ENCODE peak calls at places on chromosomes 1 and 21, in eight cellular contexts. R is CD8-positive, alpha-beta T cell; C is body of pancreas; D is fibroblast of the aortic adventitia; F is stomach; M is fibroblast of villous mesenchyme; Z is IMR-90; G is activated CD8-positive, alpha-beta T cell treated with anti-CD3 and anti-CD28 coated beads for 36 hours. N is an unnamed sample.

GRCh38 chr1:164728719-164729118 is 169.7 kb downstream of the PBX1 start:
- DNase-seq in F (no peak), R (no peak), M (peak), G (no peak), Z (no peak), C (no peak), D (no peak), N (no peak)

GRCh38 chr1:91803847-91804545 is 82.0 kb downstream of the TGFBR3 start:
- DNase-seq in Z (no peak), F (no peak), C (no peak), D (no peak), R (peak), M (no peak), G (peak), N (no peak)

GRCh38 chr1:226097866-226098625 is 35.5 kb downstream of the H3-3A start:
- DNase-seq in Z (peak), M (peak), C (no peak), G (no peak), F (no peak), D (peak), R (no peak), N (no peak)

GRCh38 chr1:196877964-196878363 is 9.9 kb upstream of the CFHR4 start:
- DNase-seq in M (no peak), F (no peak), C (no peak), Z (peak), R (no peak), D (peak), G (no peak), N (no peak)

GRCh38 chr1:82517586-82517985 is 716.9 kb downstream of the ADGRL2 start:
- DNase-seq in G (no peak), R (no peak), F (no peak), D (peak), Z (no peak), M (peak), C (no peak), N (no peak)

GRCh38 chr1:42334240-42335049 is 590 bp downstream of the FOXJ3 start:
- DNase-seq in G (peak), D (peak), C (peak), F (peak), R (peak), M (peak), Z (peak), N (peak)

GRCh38 chr1:97553975-97554374 is 366.9 kb downstream of the DPYD start:
- DNase-seq in Z (no peak), G (no peak), F (no peak), C (no peak), R (no peak), M (no peak), D (no peak), N (no peak)

GRCh38 chr1:225878282-225878681 is 3.9 kb downstream of the TMEM63A start:
- DNase-seq in F (no peak), G (no peak), Z (no peak), M (no peak), R (no peak), D (no peak), C (no peak), N (no peak)

GRCh38 chr1:18089488-18089887 is 18.1 kb upstream of the IGSF21 start:
- DNase-seq in G (no peak), R (no peak), F (no peak), M (no peak), Z (no peak), D (no peak), C (no peak), N (no peak)

GRCh38 chr1:47587891-47588582 is 150.2 kb downstream of the FOXD2 start:
- DNase-seq in M (no peak), C (no peak), F (no peak), R (peak), G (no peak), D (peak), Z (no peak), N (no peak)

GRCh38 chr1:209106237-209106741 is 477.2 kb upstream of the CAMK1G start:
- DNase-seq in F (no peak), D (peak), G (no peak), Z (peak), R (no peak), C (no peak), M (no peak), N (no peak)

GRCh38 chr21:26977741-26978140 is 10.9 kb upstream of the ADAMTS5 start:
- DNase-seq in Z (peak), M (peak), C (no peak), D (no peak), R (no peak), F (no peak), G (no peak), N (no peak)

GRCh38 chr21:44853601-44854390 is 19.7 kb downstream of the PTTG1IP start:
- DNase-seq in D (no peak), Z (no peak), C (no peak), R (no peak), G (no peak), F (peak), M (no peak), N (no peak)

GRCh38 chr1:15966081-15966955 is 9.6 kb downstream of the ZBTB17 start:
- DNase-seq in M (peak), Z (peak), D (peak), F (peak), R (no peak), C (no peak), G (peak), N (peak)

GRCh38 chr1:243488459-243489163 is 232.8 kb downstream of the SDCCAG8 start:
- DNase-seq in F (no peak), G (no peak), M (no peak), C (no peak), R (no peak), D (no peak), Z (no peak), N (peak)

GRCh38 chr1:198499588-198499987 is 40.9 kb downstream of the ATP6V1G3 start:
- DNase-seq in C (no peak), G (no peak), R (no peak), Z (peak), D (peak), M (peak), F (no peak), N (no peak)

GRCh38 chr1:41862411-41863221 is 56.1 kb downstream of the HIVEP3 start:
- DNase-seq in Z (peak), F (no peak), C (no peak), D (peak), G (peak), R (no peak), M (peak), N (no peak)

GRCh38 chr1:160726498-160727391 is 12.3 kb upstream of the SLAMF7 start:
- DNase-seq in Z (peak), D (peak), G (peak), M (peak), C (peak), F (peak), R (peak), N (no peak)

GRCh38 chr1:159752135-159752580 is 28.6 kb upstream of the DUSP23 start:
- DNase-seq in R (no peak), C (peak), G (no peak), D (peak), Z (peak), M (peak), F (no peak), N (peak)

GRCh38 chr1:59880001-59880400 is 46.6 kb downstream of the CYP2J2 start:
- DNase-seq in G (no peak), D (peak), Z (no peak), R (no peak), F (no peak), C (no peak), M (no peak), N (no peak)

GRCh38 chr1:59877108-59877682 is 49.4 kb downstream of the CYP2J2 start:
- DNase-seq in C (no peak), Z (no peak), R (no peak), G (no peak), M (no peak), D (no peak), F (no peak), N (no peak)

GRCh38 chr1:59880735-59881134 is 45.8 kb downstream of the CYP2J2 start:
- DNase-seq in Z (no peak), F (peak), R (no peak), M (peak), C (no peak), G (no peak), D (peak), N (no peak)

GRCh38 chr1:59879556-59879955 is 47.0 kb downstream of the CYP2J2 start:
- DNase-seq in F (peak), D (peak), M (peak), R (peak), Z (peak), G (peak), C (peak), N (no peak)

GRCh38 chr1:59878370-59878769 is 48.2 kb downstream of the CYP2J2 start:
- DNase-seq in R (no peak), G (no peak), M (no peak), D (no peak), F (no peak), Z (no peak), C (no peak), N (no peak)
- TF ChIP-seq CTCF in R (no peak), G (no peak), M (no peak), D (no peak), F (no peak), Z (no peak), C (no peak), N (no peak)

GRCh38 chr1:117674521-117675400 is 68.9 kb downstream of the TENT5C start:
- DNase-seq in C (peak), F (peak), Z (peak), D (peak), M (no peak), G (peak), R (peak), N (no peak)
- TF ChIP-seq CTCF in C (no peak), F (peak), Z (peak), D (peak), M (peak), G (peak), R (peak), N (no peak)

DNA sequence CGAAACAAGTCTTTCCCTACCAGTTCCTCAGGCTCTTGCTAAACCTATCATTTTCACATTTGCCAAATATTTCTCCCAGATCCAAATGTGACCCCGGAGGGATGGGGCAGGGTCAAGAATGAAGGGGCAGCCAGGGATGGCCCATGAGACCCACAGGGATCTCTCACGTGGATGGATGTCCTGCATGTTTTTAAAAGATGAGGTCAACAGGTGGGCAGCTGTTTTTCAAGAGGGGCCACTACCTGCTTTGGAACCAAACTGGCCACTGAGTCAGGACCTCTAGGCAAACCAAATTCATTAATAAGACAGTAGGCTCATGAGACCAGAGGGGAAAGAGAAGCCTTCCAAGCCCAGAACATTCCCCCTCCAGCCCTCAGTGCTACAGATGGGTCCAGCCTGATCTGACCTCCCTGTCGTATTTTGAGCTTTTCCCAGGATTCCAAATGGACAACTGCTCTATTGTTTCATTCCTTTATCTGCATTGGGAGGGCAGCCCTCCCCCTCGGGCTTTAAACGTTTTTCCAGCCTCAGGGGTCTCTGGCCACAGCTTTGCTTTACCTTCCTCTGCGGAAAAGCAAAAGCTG is 252.5 kb upstream of the IRF2BP2 start:
- DNase-seq in F (no peak), Z (no peak), R (no peak), D (no peak), C (no peak), G (no peak), M (no peak), N (no peak)
- TF ChIP-seq CTCF in F (no peak), Z (no peak), R (no peak), D (no peak), C (no peak), G (no peak), M (no peak), N (no peak)

DNA sequence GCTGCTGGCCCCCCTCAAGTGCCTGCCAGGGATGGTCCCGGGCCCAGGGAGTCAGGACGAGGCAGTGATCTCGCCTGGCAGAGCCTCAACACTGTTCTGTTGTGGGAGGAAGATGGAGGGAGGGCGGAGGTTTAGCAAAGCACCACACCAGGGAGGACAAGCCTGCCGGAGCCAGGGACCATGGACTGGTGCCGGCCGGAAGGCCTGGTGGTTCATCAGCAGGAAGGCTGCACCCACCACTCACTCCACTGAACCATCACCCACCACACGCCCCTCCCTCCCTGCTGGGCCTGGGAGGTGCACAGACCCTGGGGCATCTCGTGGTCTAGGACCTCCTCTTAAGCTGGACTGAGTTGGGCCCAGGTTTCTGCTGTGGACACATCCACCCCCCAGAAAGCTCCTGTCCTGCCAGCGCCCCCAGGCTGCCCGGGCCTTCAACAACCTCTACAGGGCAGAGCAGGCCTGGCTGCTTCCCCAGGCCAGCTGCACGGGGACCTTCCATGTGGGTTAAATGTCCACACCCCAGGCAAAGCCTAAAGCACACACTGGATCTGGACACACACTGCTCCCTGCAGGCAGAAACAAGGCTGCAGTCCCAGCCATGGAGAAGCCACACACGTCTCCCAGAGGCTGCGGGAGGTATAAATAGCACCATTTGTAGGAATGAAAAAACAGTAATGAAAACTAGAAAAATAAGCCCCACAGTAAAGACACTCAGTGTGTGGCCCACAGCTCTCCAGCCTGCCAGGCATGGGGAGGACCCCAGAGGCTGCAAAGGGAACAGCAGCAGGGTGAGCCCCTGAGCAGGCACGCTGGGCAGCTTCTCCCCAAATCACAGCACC is 10.4 kb upstream of the TMEM240 start:
- DNase-seq in R (no peak), G (no peak), C (no peak), Z (peak), D (peak), M (peak), F (no peak), N (peak)
- TF ChIP-seq CTCF in R (no peak), G (peak), C (peak), Z (peak), D (peak), M (peak), F (no peak), N (no peak)

DNA sequence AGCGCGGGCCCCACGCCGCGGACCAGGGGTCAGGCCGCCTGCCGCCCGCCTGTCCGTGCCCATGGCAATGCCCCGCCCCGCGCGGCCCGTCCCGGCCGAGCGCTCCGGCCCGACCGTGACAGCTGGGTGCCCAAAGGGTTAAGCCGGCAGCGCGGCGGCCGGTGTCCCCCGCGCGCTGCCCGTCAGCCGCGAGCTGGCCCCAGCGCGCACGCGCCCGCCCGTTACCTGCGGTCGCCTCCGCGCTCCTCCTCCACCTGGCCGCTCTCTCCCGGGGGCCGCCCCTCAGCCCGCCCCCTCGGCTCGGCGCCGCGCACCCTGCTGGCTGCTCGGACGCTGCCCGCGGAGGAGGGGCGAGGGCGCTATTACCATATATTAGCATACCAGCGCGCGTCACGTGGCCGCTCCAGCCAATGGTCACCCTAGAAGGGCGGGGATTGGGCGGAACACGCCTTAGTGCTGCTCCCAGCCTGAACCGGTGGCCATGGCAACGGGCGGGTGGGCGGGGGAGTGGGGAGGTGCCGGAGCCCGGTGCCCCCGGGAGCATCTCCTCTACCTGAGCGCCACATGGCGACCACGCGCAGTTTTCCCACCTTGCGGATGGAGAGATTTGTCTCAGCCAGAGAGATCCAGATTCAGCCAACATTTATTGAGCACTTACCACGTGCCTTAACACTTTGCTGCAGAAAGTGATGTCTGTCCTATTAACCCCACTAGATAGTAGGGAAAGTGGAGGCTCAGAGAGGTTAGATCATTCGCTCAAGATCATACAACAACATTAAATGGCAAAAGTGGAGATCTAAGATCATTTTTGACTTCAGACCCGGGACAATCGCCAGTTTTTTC is at the start of gene PHC2:
- DNase-seq in M (peak), Z (peak), F (peak), D (peak), C (peak), R (peak), G (peak), N (peak)
- TF ChIP-seq CTCF in M (peak), Z (peak), F (no peak), D (peak), C (peak), R (no peak), G (peak), N (peak)

DNA sequence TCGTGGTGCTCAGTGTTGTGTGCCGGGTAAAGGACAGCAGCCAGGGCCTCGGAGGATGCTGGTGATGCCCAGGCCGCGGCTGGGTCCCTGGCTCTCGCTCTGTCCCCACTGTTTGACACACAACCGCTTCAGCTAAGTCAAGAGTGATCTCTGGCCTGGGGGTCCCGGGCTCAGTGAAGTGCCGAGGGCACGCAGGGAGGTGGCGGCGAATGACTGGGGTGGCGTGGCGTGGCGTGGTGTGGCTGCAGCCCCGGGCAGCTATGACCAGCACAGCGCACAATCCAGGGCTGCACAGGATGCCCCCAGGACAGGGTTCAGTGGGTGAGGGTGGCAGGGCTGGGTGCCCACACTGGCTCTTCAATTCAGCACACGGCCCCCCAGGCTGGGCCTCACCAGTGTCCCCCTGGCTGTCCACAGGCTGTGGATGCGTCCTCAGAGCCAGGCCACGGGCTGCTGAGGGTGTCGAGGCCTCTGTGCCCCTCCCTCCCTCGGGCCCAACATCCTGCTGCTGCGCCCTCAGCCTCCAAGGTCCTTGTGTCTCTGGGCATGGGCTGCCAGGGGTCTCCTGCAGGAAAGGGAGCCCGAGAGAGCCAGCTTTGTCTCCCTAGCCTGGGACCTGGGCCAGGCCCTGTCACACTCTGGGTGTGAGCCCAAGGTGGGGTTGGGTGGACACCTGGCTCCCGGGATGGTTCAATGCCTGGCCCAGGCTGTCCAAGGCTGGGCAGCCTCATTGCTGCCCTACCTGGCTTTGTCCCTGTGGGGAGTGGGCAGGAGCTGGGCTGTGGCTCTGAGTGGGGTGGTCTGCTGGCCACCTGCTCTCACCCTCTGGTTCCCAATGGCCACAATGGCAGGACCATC is 12.0 kb upstream of the SKI start:
- DNase-seq in M (no peak), G (no peak), R (no peak), Z (no peak), D (no peak), F (no peak), C (no peak), N (peak)
- TF ChIP-seq CTCF in M (no peak), G (no peak), R (no peak), Z (no peak), D (no peak), F (no peak), C (no peak), N (no peak)

DNA sequence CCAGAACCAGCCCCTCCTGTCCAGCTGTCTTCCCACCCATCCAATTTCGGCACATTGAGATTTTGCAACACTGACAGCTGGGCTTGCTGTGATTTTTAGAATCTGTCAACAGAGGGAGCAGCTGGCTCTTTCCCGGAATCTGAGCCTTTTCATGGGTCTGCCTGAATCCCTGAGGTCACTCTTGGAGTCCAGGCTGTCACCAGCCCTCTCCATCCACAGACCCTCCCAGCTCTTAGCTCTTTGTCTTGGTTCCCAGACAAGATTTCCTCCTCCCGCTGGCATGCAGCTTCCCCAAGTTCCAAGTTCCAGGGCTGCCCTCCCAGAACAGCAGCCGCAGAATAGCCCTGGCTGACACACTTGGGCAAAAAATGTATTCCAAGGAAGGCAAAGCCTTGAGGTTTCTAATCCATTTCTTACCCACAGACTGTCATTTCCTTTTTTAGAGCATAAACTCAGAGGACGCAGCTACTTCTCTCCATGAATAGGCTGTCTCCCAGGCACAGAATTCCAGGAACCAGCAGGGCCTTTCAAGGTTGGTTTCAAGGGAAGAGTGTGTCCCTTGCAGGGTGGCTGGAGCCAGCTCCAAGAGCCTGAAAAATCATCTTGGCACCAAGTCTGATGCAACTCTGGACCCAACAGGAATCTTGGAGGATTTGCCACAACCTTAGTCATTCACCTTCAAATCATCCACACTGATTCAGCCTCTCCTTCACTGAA is 7.1 kb upstream of the TMEM61 start:
- DNase-seq in F (peak), C (no peak), G (no peak), D (peak), Z (peak), R (no peak), M (peak), N (peak)
- TF ChIP-seq CTCF in F (no peak), C (no peak), G (no peak), D (peak), Z (peak), R (no peak), M (peak), N (no peak)